ENCODE peak calls at places on chromosome 11, in four cellular contexts. L is tibial artery, X is breast epithelium, S is fibroblast of lung. T is an unnamed sample. For H3K36me3, the result is how much of the 10 kb centered on the place peaks cover.

GRCh38 chr11:94675788-94676187 is 92.4 kb upstream of the AMOTL1 start:
- DNase-seq in S (no peak), X (no peak), L (no peak), T (no peak)

GRCh38 chr11:1480555-1481482 is 5.8 kb downstream of the MOB2 start:
- DNase-seq in L (peak), X (no peak), S (no peak), T (peak)

GRCh38 chr11:82194521-82194920 is 539.1 kb downstream of the FAM181B start:
- DNase-seq in L (no peak), X (no peak), S (no peak), T (no peak)

GRCh38 chr11:64887757-64888405 is 9.5 kb upstream of the EHD1 start:
- DNase-seq in L (peak), S (peak), X (peak), T (peak)

GRCh38 chr11:10019906-10020682 is 273.9 kb downstream of the SBF2 start:
- DNase-seq in S (no peak), L (peak), X (peak), T (no peak)

GRCh38 chr11:119734788-119735187 is 5.8 kb upstream of the NECTIN1 start:
- DNase-seq in L (no peak), S (no peak), X (no peak), T (no peak)

GRCh38 chr11:111923951-111924350 is 5.2 kb downstream of the C11orf52 start:
- DNase-seq in X (no peak), S (no peak), L (no peak), T (no peak)

GRCh38 chr11:59878482-59878881 is at the start of gene OOSP3:
- DNase-seq in L (no peak), S (no peak), X (no peak), T (no peak)

GRCh38 chr11:93498099-93499040 is 44.8 kb downstream of the SMCO4 start:
- DNase-seq in L (no peak), S (peak), X (no peak), T (no peak)

GRCh38 chr11:126437731-126438130 is 82.2 kb downstream of the ST3GAL4 start:
- DNase-seq in X (no peak), L (no peak), S (no peak), T (no peak)

GRCh38 chr11:26073646-26074045 is 258.3 kb upstream of the ANO3 start:
- DNase-seq in S (no peak), L (no peak), X (no peak), T (no peak)

GRCh38 chr11:118845369-118845768 is 38.3 kb upstream of the CXCR5 start:
- DNase-seq in S (peak), L (no peak), X (no peak), T (no peak)

GRCh38 chr11:14067686-14068085 is 105.2 kb downstream of the SPON1 start:
- DNase-seq in X (no peak), S (no peak), L (no peak), T (no peak)

GRCh38 chr11:112548641-112549040 is 288.0 kb upstream of the PLET1 start:
- DNase-seq in L (no peak), S (no peak), X (no peak), T (no peak)

GRCh38 chr11:63951779-63952536 is 13.2 kb downstream of the NAA40 start:
- DNase-seq in X (peak), L (no peak), S (no peak), T (no peak)

GRCh38 chr11:95994340-95994728 is 70.4 kb upstream of the MTMR2 start:
- DNase-seq in S (no peak), X (no peak), L (no peak), T (no peak)

GRCh38 chr11:10573028-10573427 is 4.6 kb upstream of the LYVE1 start:
- DNase-seq in L (no peak), S (no peak), X (no peak), T (no peak)

GRCh38 chr11:102155676-102156075 is 45.4 kb downstream of the YAP1 start:
- DNase-seq in S (peak), X (no peak), L (no peak), T (no peak)

GRCh38 chr11:102157219-102157618 is 47.0 kb downstream of the YAP1 start:
- DNase-seq in X (peak), L (peak), S (peak), T (peak)

GRCh38 chr11:102154806-102155205 is 44.6 kb downstream of the YAP1 start:
- DNase-seq in L (no peak), S (peak), X (no peak), T (no peak)

GRCh38 chr11:102151784-102152525 is 41.7 kb downstream of the YAP1 start:
- DNase-seq in S (no peak), X (no peak), L (no peak), T (no peak)

DNA sequence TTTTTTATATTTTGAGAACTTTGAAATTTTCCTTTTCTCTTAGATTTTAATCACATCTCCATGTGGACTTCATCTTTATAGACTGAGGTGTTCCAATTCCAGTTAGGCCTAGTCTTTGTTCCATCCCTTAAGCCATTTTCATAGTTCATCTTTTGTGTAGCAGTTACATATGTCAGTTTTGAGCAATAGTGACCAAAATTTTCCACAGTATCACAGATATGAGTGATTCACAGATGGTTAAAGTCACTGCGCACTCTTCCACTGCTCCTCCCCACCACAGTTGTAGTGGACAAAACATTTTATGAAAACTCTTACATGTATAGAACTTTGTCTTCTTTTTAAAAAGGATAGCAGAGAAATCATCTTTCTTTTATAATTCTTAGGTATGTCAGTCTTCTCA is 42.8 kb downstream of the YAP1 start:
- DNase-seq in X (no peak), L (no peak), S (no peak), T (no peak)
- H3K27ac ChIP-seq in X (no peak), L (no peak), S (no peak), T (no peak)

DNA sequence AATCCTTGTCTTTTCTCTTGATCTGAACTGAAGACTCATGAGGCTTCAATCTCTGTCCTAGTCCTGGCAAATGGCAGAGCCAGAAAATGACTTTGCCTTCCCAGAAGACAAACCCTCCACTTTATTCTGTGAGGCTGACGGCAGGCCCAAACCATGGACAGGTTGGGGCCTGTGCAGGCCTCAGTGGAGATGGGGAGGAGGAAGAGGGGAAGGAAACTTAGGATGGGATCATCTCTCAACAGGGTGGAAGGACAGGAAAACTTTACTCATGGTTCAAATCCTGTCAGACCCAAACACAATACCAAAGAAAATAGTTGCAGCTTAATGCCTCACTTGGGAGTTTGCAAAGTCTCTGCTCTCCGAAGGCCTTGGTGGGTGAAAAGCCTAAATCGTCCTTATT is 9.8 kb downstream of the RPL27A start:
- DNase-seq in L (no peak), S (no peak), X (peak), T (no peak)
- H3K36me3 ChIP-seq in L (half or more), S (under half), X (under half), T (under half)

GRCh38 chr11:69702769-69703510 is 882 bp downstream of the FGF19 start:
- DNase-seq in L (no peak), X (no peak), S (no peak), T (no peak)
- H3K27ac ChIP-seq in L (no peak), X (no peak), S (no peak), T (no peak)

DNA sequence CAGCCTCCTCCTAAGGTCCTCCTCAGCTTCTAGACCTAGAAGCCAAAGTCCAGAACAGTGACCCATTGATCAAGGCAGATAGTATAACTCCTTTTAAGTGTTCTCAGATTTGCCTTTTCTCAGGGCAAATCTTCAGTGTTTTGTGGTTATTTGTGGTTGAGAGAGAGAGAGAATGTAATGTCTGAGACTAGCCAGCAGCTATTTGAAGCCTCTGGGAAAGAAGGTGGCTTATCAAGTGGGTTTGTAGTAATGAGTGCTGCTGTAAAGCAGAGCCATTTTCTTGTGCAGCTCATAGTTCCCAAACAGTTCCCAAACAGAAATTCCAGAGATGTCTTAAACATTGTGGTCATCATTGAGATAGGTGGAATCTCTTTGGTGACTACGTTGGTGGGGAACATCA is 89.5 kb downstream of the RNF169 start:
- DNase-seq in X (no peak), S (no peak), L (no peak), T (no peak)
- H3K36me3 ChIP-seq in X (under half), S (under half), L (under half), T (under half)

DNA sequence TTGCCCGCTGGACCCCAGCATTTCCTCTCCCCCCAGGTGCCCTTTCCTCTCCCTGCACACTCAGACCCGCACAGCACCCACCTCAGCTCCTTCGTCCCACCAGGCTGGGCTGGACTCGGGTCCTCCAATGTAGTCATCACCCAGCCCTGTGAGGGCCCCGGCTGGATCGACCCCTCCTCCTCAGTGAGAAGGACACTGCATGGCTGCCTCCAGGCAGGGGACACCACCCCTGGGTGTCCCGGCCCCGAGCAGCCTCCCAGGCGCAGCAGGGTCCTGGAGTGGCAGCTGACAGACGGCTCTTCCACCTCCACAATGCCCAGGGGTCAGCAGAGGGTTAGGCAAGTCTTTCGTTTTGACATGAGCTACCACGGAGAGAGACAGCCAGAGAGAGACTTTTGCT is 11.1 kb upstream of the ELF5 start:
- DNase-seq in L (no peak), S (no peak), X (no peak), T (no peak)
- H3K27ac ChIP-seq in L (no peak), S (no peak), X (no peak), T (no peak)

DNA sequence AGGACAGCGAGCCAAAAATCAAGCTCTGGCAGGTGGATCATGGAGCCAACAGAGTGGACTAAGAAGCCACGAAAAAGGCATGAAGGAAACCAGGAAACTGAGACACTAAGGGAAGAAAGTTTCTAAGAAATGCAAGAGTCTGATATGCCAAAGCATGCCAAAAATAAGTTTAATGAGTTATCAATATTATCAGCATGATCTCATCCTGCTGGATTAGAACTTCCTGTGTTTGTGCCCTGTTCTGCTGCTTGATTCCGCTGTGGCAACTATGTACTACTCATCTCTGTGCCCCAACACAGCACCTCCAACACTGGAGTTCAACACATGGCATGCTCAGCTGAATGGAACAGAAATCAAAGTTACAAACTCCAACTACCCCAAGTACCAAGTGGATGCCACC is 10.8 kb downstream of the SNX19 start:
- DNase-seq in L (no peak), X (no peak), S (no peak), T (no peak)
- H3K36me3 ChIP-seq in L (half or more), X (under half), S (under half), T (under half)

GRCh38 chr11:57277845-57278720 is 41.0 kb upstream of the APLNR start:
- DNase-seq in X (peak), L (peak), S (peak), T (peak)

GRCh38 chr11:57278721-57279095 is 41.7 kb upstream of the APLNR start:
- DNase-seq in X (no peak), S (no peak), L (no peak), T (no peak)

GRCh38 chr11:57276857-57277505 is 39.9 kb upstream of the APLNR start:
- DNase-seq in L (no peak), S (peak), X (no peak), T (no peak)

GRCh38 chr11:57276169-57276854 is 39.3 kb upstream of the APLNR start:
- DNase-seq in L (no peak), X (no peak), S (no peak), T (no peak)

GRCh38 chr11:57279131-57279530 is 42.1 kb upstream of the APLNR start:
- DNase-seq in S (peak), X (no peak), L (no peak), T (no peak)
- H3K27ac ChIP-seq in S (peak), X (no peak), L (no peak), T (no peak)